ENCODE peak calls at places on chromosomes 11 and 22, in nine cellular contexts. D is CD8-positive, alpha-beta memory T cell; A is substantia nigra; G is A549; Q is psoas muscle; I is colonic mucosa; M is breast epithelium; S is ovary; T is body of pancreas. L is an unnamed sample.

GRCh38 chr11:60378359-60378758 is at the start of gene MS4A7:
- DNase-seq in D (no peak), A (no peak), G (no peak), Q (peak), I (no peak), M (no peak), S (no peak), T (no peak), L (peak)

GRCh38 chr11:340539-341512 is 20.2 kb upstream of the IFITM3 start:
- DNase-seq in D (no peak), A (no peak), G (no peak), Q (no peak), I (no peak), M (no peak), S (no peak), T (no peak), L (no peak)

GRCh38 chr11:64742940-64743590 is 877 bp downstream of the RASGRP2 start:
- DNase-seq in D (peak), A (no peak), G (peak), Q (peak), I (peak), M (no peak), S (peak), T (peak), L (peak)

GRCh38 chr11:35114901-35115687 is 23.9 kb upstream of the CD44 start:
- DNase-seq in D (no peak), A (no peak), G (no peak), Q (no peak), I (no peak), M (no peak), S (no peak), T (no peak), L (no peak)

GRCh38 chr11:103202048-103202651 is 92.9 kb downstream of the DYNC2H1 start:
- DNase-seq in D (no peak), A (no peak), G (peak), Q (no peak), I (no peak), M (no peak), S (no peak), T (no peak), L (no peak)

GRCh38 chr22:28547132-28547842 is 132.4 kb downstream of the TTC28 start:
- DNase-seq in D (no peak), A (no peak), G (peak), Q (no peak), I (no peak), M (no peak), S (no peak), T (no peak), L (no peak)

GRCh38 chr11:68673291-68673930 is 10.9 kb upstream of the GAL start:
- DNase-seq in D (peak), A (no peak), G (no peak), Q (peak), I (no peak), M (no peak), S (no peak), T (no peak), L (peak)

GRCh38 chr11:77201991-77202841 is 74.2 kb downstream of the MYO7A start:
- DNase-seq in D (peak), A (no peak), G (no peak), Q (peak), I (no peak), M (peak), S (no peak), T (no peak), L (peak)

GRCh38 chr22:44627521-44628139 is 74.4 kb upstream of the PRR5 start:
- DNase-seq in D (no peak), A (no peak), G (no peak), Q (peak), I (no peak), M (no peak), S (no peak), T (no peak), L (no peak)

GRCh38 chr11:10358696-10359095 is 53.8 kb downstream of the ADM start:
- DNase-seq in D (no peak), A (no peak), G (no peak), Q (no peak), I (no peak), M (no peak), S (no peak), T (no peak), L (no peak)

GRCh38 chr22:23530106-23530505 is 50.0 kb downstream of the IGLL1 start:
- DNase-seq in D (no peak), A (no peak), G (no peak), Q (peak), I (no peak), M (no peak), S (peak), T (no peak), L (no peak)

GRCh38 chr11:103880968-103881367 is 155.5 kb upstream of the DDI1 start:
- DNase-seq in D (no peak), A (no peak), G (no peak), Q (no peak), I (no peak), M (no peak), S (no peak), T (no peak), L (no peak)

GRCh38 chr11:91199866-91200265 is 977.0 kb upstream of the CHORDC1 start:
- DNase-seq in D (no peak), A (no peak), G (no peak), Q (no peak), I (no peak), M (no peak), S (no peak), T (no peak), L (no peak)

GRCh38 chr22:24125942-24126341 is 55.3 kb upstream of the SUSD2 start:
- DNase-seq in D (no peak), A (no peak), G (no peak), Q (no peak), I (no peak), M (no peak), S (no peak), T (no peak), L (no peak)

DNA sequence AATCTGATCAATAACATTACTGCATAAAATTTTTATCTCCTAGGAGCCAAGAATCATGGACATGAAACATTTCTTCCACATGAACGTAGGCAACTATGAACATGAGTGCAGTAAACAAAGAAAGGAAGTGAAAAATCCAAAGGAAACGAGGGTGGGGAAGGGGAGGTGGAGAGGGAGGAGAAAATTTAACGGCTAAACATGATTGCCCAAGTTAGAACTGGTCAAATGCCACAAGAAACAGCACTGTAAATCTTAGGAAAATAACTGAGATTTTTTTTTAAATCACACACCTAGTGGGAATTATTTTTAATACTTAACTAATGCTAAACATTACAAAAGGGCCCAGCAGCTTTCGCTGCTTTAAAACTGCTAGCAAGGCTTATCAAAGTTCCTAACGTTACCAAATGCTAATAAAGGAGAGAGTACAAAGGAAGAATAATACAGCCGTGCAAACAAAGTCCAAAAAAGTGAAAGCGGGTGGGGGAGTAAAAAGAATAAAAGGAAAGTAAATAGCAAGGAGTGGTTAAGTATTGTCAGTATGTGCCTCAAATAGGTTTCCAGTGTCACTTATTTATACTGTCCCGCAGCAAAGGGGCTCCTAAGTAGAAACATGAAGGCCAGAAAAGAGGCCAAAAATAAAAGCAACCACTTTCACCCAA is 13.7 kb downstream of the NARS2 start:
- DNase-seq in D (no peak), A (no peak), G (no peak), Q (no peak), I (peak), M (no peak), S (no peak), T (no peak), L (no peak)
- H3K27ac ChIP-seq in D (no peak), A (no peak), G (peak), Q (no peak), I (peak), M (peak), S (peak), T (peak), L (peak)

DNA sequence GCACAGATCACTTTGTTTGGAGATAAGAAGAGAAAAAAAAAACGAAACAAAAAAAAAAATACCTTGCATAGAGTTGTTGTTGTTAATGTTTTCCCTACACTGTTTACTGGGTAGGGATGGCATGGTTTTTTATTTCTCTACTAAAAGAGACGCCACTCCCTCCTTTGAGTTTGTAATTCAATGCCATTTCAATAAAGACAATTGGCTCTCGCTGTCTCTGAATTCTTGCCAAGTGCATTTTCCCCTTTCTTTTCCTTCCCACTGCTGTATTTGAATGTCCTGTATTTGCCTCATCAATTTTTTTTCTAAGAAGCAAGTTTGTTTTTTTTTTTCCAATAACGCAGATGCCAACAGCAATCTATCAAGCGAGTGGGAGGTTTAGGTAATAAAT is 213.8 kb upstream of the UBASH3B start:
- DNase-seq in D (no peak), A (no peak), G (no peak), Q (no peak), I (no peak), M (no peak), S (no peak), T (no peak), L (no peak)
- H3K27ac ChIP-seq in D (no peak), A (peak), G (peak), Q (no peak), I (no peak), M (peak), S (no peak), T (no peak), L (peak)

DNA sequence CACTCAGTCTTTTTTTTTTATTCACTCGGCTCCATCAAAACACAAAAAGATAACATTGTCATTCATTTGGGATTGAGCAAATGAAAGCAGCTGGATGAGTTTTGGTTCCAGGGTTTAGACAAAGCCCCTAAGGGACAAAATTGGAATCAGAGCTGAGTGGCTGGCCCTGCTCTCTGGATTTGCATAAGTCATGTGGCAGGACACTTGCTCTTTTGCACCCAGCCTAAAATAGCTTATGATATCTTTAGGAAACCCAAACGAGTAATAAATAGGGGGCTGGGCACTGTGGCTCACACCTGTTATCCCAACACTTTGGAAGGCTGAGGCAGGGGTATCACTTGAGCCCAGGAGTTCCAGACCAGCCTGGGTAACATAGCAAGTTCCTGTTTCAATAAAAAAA is 11.0 kb upstream of the TMEM121B start:
- DNase-seq in D (no peak), A (no peak), G (no peak), Q (no peak), I (no peak), M (no peak), S (no peak), T (no peak), L (no peak)
- H3K27ac ChIP-seq in D (no peak), A (no peak), G (no peak), Q (peak), I (no peak), M (no peak), S (no peak), T (no peak), L (no peak)

DNA sequence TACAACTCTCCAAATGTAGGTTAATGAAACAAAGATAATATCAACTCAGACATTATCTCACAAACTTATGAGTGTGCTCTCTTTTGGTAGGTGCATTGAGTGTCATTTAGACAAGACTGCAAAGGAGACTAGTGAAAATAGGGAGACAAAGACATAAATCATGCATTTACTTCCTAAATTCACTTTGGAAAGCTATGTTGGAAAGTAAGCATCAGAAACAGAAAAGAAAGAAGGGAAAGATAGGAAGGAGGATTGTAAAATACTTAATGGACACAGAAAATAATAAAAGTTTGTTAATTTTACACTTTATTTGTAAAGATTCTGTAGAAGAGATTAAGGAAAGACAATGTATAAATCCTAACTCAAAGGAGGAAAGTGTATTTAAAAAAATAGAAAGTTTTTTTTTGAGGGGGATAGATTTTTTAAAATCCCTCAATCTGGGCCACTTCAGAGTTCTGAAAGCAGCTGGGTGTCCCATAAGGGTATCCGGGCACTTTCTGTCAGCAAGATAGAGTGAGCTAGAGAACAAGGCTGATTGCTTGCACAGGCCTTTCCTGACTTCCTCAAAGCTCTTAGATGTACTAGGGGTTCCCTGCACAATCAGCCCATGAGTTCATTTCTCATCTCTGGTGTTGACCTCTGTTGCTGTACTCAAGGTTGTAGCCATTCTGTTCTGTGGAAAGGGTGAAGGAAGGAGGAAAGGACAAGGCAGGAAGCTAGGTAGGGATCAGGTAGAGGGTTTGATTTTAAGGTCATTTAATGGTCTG is 22.4 kb upstream of the RDX start:
- DNase-seq in D (no peak), A (no peak), G (no peak), Q (no peak), I (no peak), M (no peak), S (no peak), T (no peak), L (no peak)
- H3K27ac ChIP-seq in D (no peak), A (no peak), G (peak), Q (no peak), I (no peak), M (no peak), S (no peak), T (no peak), L (no peak)

GRCh38 chr11:72793452-72794367 is at the start of gene STARD10:
- DNase-seq in D (peak), A (peak), G (peak), Q (peak), I (peak), M (peak), S (peak), T (peak), L (peak)

GRCh38 chr11:72792437-72793021 is 1.3 kb downstream of the STARD10 start:
- DNase-seq in D (no peak), A (no peak), G (no peak), Q (no peak), I (no peak), M (no peak), S (no peak), T (no peak), L (no peak)

GRCh38 chr11:72789493-72790131 is 4.2 kb downstream of the STARD10 start:
- DNase-seq in D (no peak), A (no peak), G (no peak), Q (peak), I (no peak), M (no peak), S (no peak), T (no peak), L (peak)

GRCh38 chr11:72788250-72788649 is 5.6 kb downstream of the STARD10 start:
- DNase-seq in D (no peak), A (no peak), G (no peak), Q (no peak), I (peak), M (no peak), S (no peak), T (no peak), L (no peak)

GRCh38 chr11:72793081-72793451 is 781 bp downstream of the STARD10 start:
- DNase-seq in D (no peak), A (no peak), G (no peak), Q (no peak), I (no peak), M (no peak), S (no peak), T (no peak), L (no peak)
- H3K27ac ChIP-seq in D (peak), A (peak), G (peak), Q (peak), I (peak), M (peak), S (peak), T (no peak), L (peak)

GRCh38 chr11:125512106-125512505 is 16.0 kb upstream of the FEZ1 start:
- DNase-seq in D (no peak), A (no peak), G (no peak), Q (no peak), I (no peak), M (no peak), S (no peak), T (no peak), L (no peak)

GRCh38 chr11:125515102-125515439 is 19.0 kb upstream of the FEZ1 start:
- DNase-seq in D (no peak), A (no peak), G (no peak), Q (no peak), I (no peak), M (no peak), S (no peak), T (no peak), L (no peak)

GRCh38 chr11:125513705-125514265 is 17.7 kb upstream of the FEZ1 start:
- DNase-seq in D (no peak), A (no peak), G (no peak), Q (no peak), I (no peak), M (no peak), S (no peak), T (no peak), L (no peak)

GRCh38 chr11:125516266-125516665 is 20.2 kb upstream of the FEZ1 start:
- DNase-seq in D (no peak), A (no peak), G (no peak), Q (no peak), I (no peak), M (no peak), S (no peak), T (no peak), L (no peak)

DNA sequence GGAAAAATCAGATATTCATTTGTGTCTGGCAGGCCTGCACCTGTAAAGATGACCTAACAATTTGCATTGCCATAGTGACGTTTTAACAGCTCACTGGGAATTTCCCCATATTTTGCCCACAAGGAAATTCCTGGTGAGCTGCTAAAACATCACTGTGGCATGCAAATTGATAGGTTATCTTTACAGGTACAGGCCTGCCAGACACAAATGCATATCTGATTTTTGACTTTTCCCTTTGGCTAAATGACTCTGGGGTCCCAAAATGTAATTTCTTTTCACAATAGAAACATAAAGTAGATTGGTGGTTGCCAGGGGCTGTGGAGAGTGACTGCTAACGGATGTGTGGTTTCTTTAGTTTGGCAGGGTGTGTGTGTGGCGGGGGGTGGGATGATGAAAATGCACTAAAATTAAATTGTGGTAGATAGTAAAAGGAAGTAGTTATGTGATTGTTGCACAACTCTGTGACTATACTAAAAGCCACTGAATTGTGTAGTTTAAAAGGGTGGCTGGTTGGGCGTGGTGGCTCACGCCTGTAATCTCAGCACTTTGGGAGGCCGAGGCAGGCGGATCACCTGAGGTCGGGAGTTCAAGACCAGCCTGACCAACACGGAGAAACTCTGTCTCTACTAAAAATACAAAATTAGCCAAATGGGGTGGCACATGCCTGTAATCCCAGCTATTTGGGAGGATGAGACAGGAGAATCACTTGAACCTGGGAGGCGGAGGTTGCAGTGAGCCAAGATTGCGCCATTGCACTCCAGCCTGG is 18.5 kb upstream of the FEZ1 start:
- DNase-seq in D (peak), A (no peak), G (no peak), Q (no peak), I (peak), M (no peak), S (no peak), T (no peak), L (no peak)
- H3K27ac ChIP-seq in D (peak), A (no peak), G (no peak), Q (no peak), I (peak), M (no peak), S (no peak), T (no peak), L (no peak)